ENCODE peak calls at places on chromosomes 5 and 9, in eight cellular contexts. One of them, this sample, is unnamed.

GRCh38 chr9:35749515-35750255 is 598 bp downstream of the RGP1 start:
- DNase-seq in foreskin fibroblast: no peak
- DNase-seq in kidney: peak; percentile 88
- DNase-seq in mammary epithelial cell: peak; percentile 41
- DNase-seq in GM12878: no peak
- DNase-seq in progenitor cell of endocrine pancreas: no peak
- DNase-seq in GM10248: peak; percentile 50
- DNase-seq in Peyer's patch: peak; percentile 81
- DNase-seq in this sample: no peak

GRCh38 chr9:2158111-2158610 is 143.0 kb downstream of the SMARCA2 start:
- DNase-seq in foreskin fibroblast: peak; percentile 43
- DNase-seq in kidney: peak; percentile 79
- DNase-seq in mammary epithelial cell: peak; percentile 76
- DNase-seq in GM12878: peak; percentile 39
- DNase-seq in progenitor cell of endocrine pancreas: no peak
- DNase-seq in GM10248: peak; percentile 32
- DNase-seq in Peyer's patch: no peak
- DNase-seq in this sample: no peak

GRCh38 chr9:112135706-112136105 is 39.4 kb downstream of the SUSD1 start:
- DNase-seq in foreskin fibroblast: no peak
- DNase-seq in kidney: no peak
- DNase-seq in mammary epithelial cell: peak; percentile 41
- DNase-seq in GM12878: no peak
- DNase-seq in progenitor cell of endocrine pancreas: no peak
- DNase-seq in GM10248: no peak
- DNase-seq in Peyer's patch: peak; percentile 53
- DNase-seq in this sample: no peak

GRCh38 chr9:117368684-117369230 is 46.1 kb downstream of the ASTN2 start:
- DNase-seq in foreskin fibroblast: no peak
- DNase-seq in kidney: no peak
- DNase-seq in mammary epithelial cell: no peak
- DNase-seq in GM12878: no peak
- DNase-seq in progenitor cell of endocrine pancreas: no peak
- DNase-seq in GM10248: no peak
- DNase-seq in Peyer's patch: no peak
- DNase-seq in this sample: no peak

GRCh38 chr9:21477466-21477865 is 4.6 kb downstream of the IFNE start:
- DNase-seq in foreskin fibroblast: no peak
- DNase-seq in kidney: no peak
- DNase-seq in mammary epithelial cell: no peak
- DNase-seq in GM12878: no peak
- DNase-seq in progenitor cell of endocrine pancreas: no peak
- DNase-seq in GM10248: no peak
- DNase-seq in Peyer's patch: no peak
- DNase-seq in this sample: no peak

GRCh38 chr5:28914302-28914701 is 1875.9 kb upstream of the CDH9 start:
- DNase-seq in foreskin fibroblast: no peak
- DNase-seq in kidney: no peak
- DNase-seq in mammary epithelial cell: no peak
- DNase-seq in GM12878: no peak
- DNase-seq in progenitor cell of endocrine pancreas: no peak
- DNase-seq in GM10248: no peak
- DNase-seq in Peyer's patch: no peak
- DNase-seq in this sample: no peak

GRCh38 chr9:91503650-91504007 is 80.0 kb upstream of the NFIL3 start:
- DNase-seq in foreskin fibroblast: no peak
- DNase-seq in kidney: no peak
- DNase-seq in mammary epithelial cell: no peak
- DNase-seq in GM12878: no peak
- DNase-seq in progenitor cell of endocrine pancreas: no peak
- DNase-seq in GM10248: no peak
- DNase-seq in Peyer's patch: no peak
- DNase-seq in this sample: no peak

GRCh38 chr9:79221084-79221483 is 350.7 kb upstream of the TLE4 start:
- DNase-seq in foreskin fibroblast: peak; percentile 95
- DNase-seq in kidney: no peak
- DNase-seq in mammary epithelial cell: peak; percentile 87
- DNase-seq in GM12878: no peak
- DNase-seq in progenitor cell of endocrine pancreas: no peak
- DNase-seq in GM10248: no peak
- DNase-seq in Peyer's patch: no peak
- DNase-seq in this sample: peak; percentile 76

GRCh38 chr9:110047232-110047954 is 160.6 kb downstream of the C9orf152 start:
- DNase-seq in foreskin fibroblast: no peak
- DNase-seq in kidney: no peak
- DNase-seq in mammary epithelial cell: no peak
- DNase-seq in GM12878: no peak
- DNase-seq in progenitor cell of endocrine pancreas: no peak
- DNase-seq in GM10248: no peak
- DNase-seq in Peyer's patch: no peak
- DNase-seq in this sample: no peak

GRCh38 chr5:135609981-135610380 is 31.2 kb upstream of the CXCL14 start:
- DNase-seq in foreskin fibroblast: no peak
- DNase-seq in kidney: no peak
- DNase-seq in mammary epithelial cell: no peak
- DNase-seq in GM12878: no peak
- DNase-seq in progenitor cell of endocrine pancreas: no peak
- DNase-seq in GM10248: no peak
- DNase-seq in Peyer's patch: no peak
- DNase-seq in this sample: no peak

GRCh38 chr5:58738336-58738735 is 155.5 kb downstream of the RAB3C start:
- DNase-seq in foreskin fibroblast: no peak
- DNase-seq in kidney: no peak
- DNase-seq in mammary epithelial cell: no peak
- DNase-seq in GM12878: no peak
- DNase-seq in progenitor cell of endocrine pancreas: no peak
- DNase-seq in GM10248: no peak
- DNase-seq in Peyer's patch: no peak
- DNase-seq in this sample: no peak

GRCh38 chr9:6715755-6716643 is 41.8 kb upstream of the KDM4C start:
- DNase-seq in foreskin fibroblast: no peak
- DNase-seq in kidney: peak; percentile 84
- DNase-seq in mammary epithelial cell: no peak
- DNase-seq in GM12878: peak; percentile 76
- DNase-seq in progenitor cell of endocrine pancreas: peak; percentile 10
- DNase-seq in GM10248: peak; percentile 82
- DNase-seq in Peyer's patch: peak; percentile 90
- DNase-seq in this sample: no peak

GRCh38 chr9:89277454-89277853 is 33.5 kb upstream of the CKS2 start:
- DNase-seq in foreskin fibroblast: no peak
- DNase-seq in kidney: no peak
- DNase-seq in mammary epithelial cell: peak; percentile 45
- DNase-seq in GM12878: peak; percentile 9
- DNase-seq in progenitor cell of endocrine pancreas: no peak
- DNase-seq in GM10248: no peak
- DNase-seq in Peyer's patch: no peak
- DNase-seq in this sample: no peak

GRCh38 chr5:142012186-142012785 is 541 bp downstream of the GNPDA1 start:
- DNase-seq in foreskin fibroblast: no peak
- DNase-seq in kidney: peak; percentile 78
- DNase-seq in mammary epithelial cell: peak; percentile 27
- DNase-seq in GM12878: no peak
- DNase-seq in progenitor cell of endocrine pancreas: peak; percentile 30
- DNase-seq in GM10248: no peak
- DNase-seq in Peyer's patch: peak; percentile 68
- DNase-seq in this sample: no peak

GRCh38 chr5:139549162-139549894 is 11.8 kb upstream of the UBE2D2 start:
- DNase-seq in foreskin fibroblast: no peak
- DNase-seq in kidney: no peak
- DNase-seq in mammary epithelial cell: no peak
- DNase-seq in GM12878: no peak
- DNase-seq in progenitor cell of endocrine pancreas: no peak
- DNase-seq in GM10248: no peak
- DNase-seq in Peyer's patch: no peak
- DNase-seq in this sample: no peak

GRCh38 chr5:139543423-139543991 is 17.6 kb upstream of the UBE2D2 start:
- DNase-seq in foreskin fibroblast: no peak
- DNase-seq in kidney: peak; percentile 86
- DNase-seq in mammary epithelial cell: no peak
- DNase-seq in GM12878: no peak
- DNase-seq in progenitor cell of endocrine pancreas: peak; percentile 25
- DNase-seq in GM10248: peak; percentile 84
- DNase-seq in Peyer's patch: peak; percentile 73
- DNase-seq in this sample: no peak
- TF ChIP-seq CTCF in foreskin fibroblast: peak; percentile 11
- TF ChIP-seq CTCF in kidney: peak; percentile 17
- TF ChIP-seq CTCF in mammary epithelial cell: no peak
- TF ChIP-seq CTCF in GM12878: peak; percentile 72
- TF ChIP-seq CTCF in progenitor cell of endocrine pancreas: peak; percentile 37
- TF ChIP-seq CTCF in GM10248: peak; percentile 54
- TF ChIP-seq CTCF in Peyer's patch: peak; percentile 34
- TF ChIP-seq CTCF in this sample: peak; percentile 5

GRCh38 chr5:159712672-159713071 is 203.6 kb upstream of the ADRA1B start:
- DNase-seq in foreskin fibroblast: no peak
- DNase-seq in kidney: no peak
- DNase-seq in mammary epithelial cell: no peak
- DNase-seq in GM12878: no peak
- DNase-seq in progenitor cell of endocrine pancreas: no peak
- DNase-seq in GM10248: no peak
- DNase-seq in Peyer's patch: no peak
- DNase-seq in this sample: peak; percentile 4
- TF ChIP-seq CTCF in foreskin fibroblast: no peak
- TF ChIP-seq CTCF in kidney: no peak
- TF ChIP-seq CTCF in mammary epithelial cell: no peak
- TF ChIP-seq CTCF in GM12878: no peak
- TF ChIP-seq CTCF in progenitor cell of endocrine pancreas: no peak
- TF ChIP-seq CTCF in GM10248: no peak
- TF ChIP-seq CTCF in Peyer's patch: no peak
- TF ChIP-seq CTCF in this sample: no peak

GRCh38 chr9:134441227-134442086 is 115.2 kb downstream of the RXRA start:
- DNase-seq in foreskin fibroblast: no peak
- DNase-seq in kidney: no peak
- DNase-seq in mammary epithelial cell: no peak
- DNase-seq in GM12878: no peak
- DNase-seq in progenitor cell of endocrine pancreas: no peak
- DNase-seq in GM10248: no peak
- DNase-seq in Peyer's patch: no peak
- DNase-seq in this sample: no peak

GRCh38 chr9:134440636-134441226 is 114.5 kb downstream of the RXRA start:
- DNase-seq in foreskin fibroblast: no peak
- DNase-seq in kidney: no peak
- DNase-seq in mammary epithelial cell: no peak
- DNase-seq in GM12878: no peak
- DNase-seq in progenitor cell of endocrine pancreas: no peak
- DNase-seq in GM10248: no peak
- DNase-seq in Peyer's patch: no peak
- DNase-seq in this sample: no peak

GRCh38 chr9:134438204-134438788 is 112.0 kb downstream of the RXRA start:
- DNase-seq in foreskin fibroblast: no peak
- DNase-seq in kidney: no peak
- DNase-seq in mammary epithelial cell: no peak
- DNase-seq in GM12878: no peak
- DNase-seq in progenitor cell of endocrine pancreas: no peak
- DNase-seq in GM10248: no peak
- DNase-seq in Peyer's patch: no peak
- DNase-seq in this sample: no peak

GRCh38 chr9:134437417-134438203 is 111.4 kb downstream of the RXRA start:
- DNase-seq in foreskin fibroblast: no peak
- DNase-seq in kidney: no peak
- DNase-seq in mammary epithelial cell: no peak
- DNase-seq in GM12878: no peak
- DNase-seq in progenitor cell of endocrine pancreas: no peak
- DNase-seq in GM10248: no peak
- DNase-seq in Peyer's patch: no peak
- DNase-seq in this sample: no peak

DNA sequence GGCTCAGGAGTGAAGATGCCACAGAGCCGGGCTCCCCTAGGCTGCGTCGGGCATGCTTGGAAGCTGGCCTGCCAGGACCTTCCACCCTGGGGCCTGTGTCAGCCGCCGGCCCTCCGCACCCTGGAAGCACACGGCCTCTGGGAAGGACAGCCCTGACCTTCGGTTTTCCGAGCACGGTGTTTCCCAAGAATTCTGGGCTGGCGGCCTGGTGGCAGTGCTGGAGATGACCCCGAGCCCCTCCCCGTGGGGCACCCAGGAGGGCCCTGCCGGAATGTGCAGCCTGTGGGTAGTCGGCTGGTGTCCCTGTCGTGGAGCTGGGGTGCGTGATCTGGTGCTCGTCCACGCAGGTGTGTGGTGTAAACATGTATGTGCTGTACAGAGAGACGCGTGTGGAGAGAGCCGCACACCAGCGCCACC is 113.1 kb downstream of the RXRA start:
- DNase-seq in foreskin fibroblast: no peak
- DNase-seq in kidney: no peak
- DNase-seq in mammary epithelial cell: no peak
- DNase-seq in GM12878: no peak
- DNase-seq in progenitor cell of endocrine pancreas: no peak
- DNase-seq in GM10248: no peak
- DNase-seq in Peyer's patch: no peak
- DNase-seq in this sample: no peak
- TF ChIP-seq CTCF in foreskin fibroblast: no peak
- TF ChIP-seq CTCF in kidney: no peak
- TF ChIP-seq CTCF in mammary epithelial cell: no peak
- TF ChIP-seq CTCF in GM12878: no peak
- TF ChIP-seq CTCF in progenitor cell of endocrine pancreas: no peak
- TF ChIP-seq CTCF in GM10248: no peak
- TF ChIP-seq CTCF in Peyer's patch: no peak
- TF ChIP-seq CTCF in this sample: no peak

DNA sequence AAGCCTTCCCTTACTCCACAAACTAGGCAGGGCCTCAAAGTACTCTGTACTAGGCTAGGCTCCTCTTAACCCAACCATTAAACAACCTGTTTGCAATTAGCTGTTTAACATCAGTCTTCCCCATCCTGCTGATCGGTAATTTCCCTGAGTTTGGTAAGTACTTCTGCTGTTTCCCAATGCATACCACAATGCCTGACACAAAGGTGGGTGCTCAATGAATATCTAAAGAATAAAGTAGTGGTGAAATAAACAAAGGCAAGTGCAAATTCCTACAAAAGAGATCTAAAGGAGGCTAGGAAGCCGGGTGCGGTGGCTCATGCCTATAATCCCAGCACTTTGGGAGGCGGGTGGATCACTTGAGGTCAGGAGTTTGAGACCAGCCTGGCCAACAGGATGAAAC is 25.0 kb downstream of the FBXW2 start:
- DNase-seq in foreskin fibroblast: no peak
- DNase-seq in kidney: no peak
- DNase-seq in mammary epithelial cell: no peak
- DNase-seq in GM12878: no peak
- DNase-seq in progenitor cell of endocrine pancreas: no peak
- DNase-seq in GM10248: no peak
- DNase-seq in Peyer's patch: no peak
- DNase-seq in this sample: no peak
- TF ChIP-seq CTCF in foreskin fibroblast: no peak
- TF ChIP-seq CTCF in kidney: no peak
- TF ChIP-seq CTCF in mammary epithelial cell: no peak
- TF ChIP-seq CTCF in GM12878: no peak
- TF ChIP-seq CTCF in progenitor cell of endocrine pancreas: no peak
- TF ChIP-seq CTCF in GM10248: no peak
- TF ChIP-seq CTCF in Peyer's patch: no peak
- TF ChIP-seq CTCF in this sample: no peak